ENCODE peak calls at places on chromosomes 4 and X, in nine cellular contexts. V, L, O, M, F, C, Y, X and G are unnamed samples.

GRCh38 chrX:48794993-48795501 is 6.8 kb upstream of the HDAC6 start:
- DNase-seq in X (peak), M (peak), Y (no peak), C (peak), L (peak), F (no peak), V (no peak), O (no peak), G (peak)

GRCh38 chr4:75919914-75920313 is 17.7 kb upstream of the PPEF2 start:
- DNase-seq in F (peak), O (no peak), X (peak), V (no peak), L (peak), C (peak), Y (no peak), M (no peak), G (peak)

GRCh38 chrX:103629295-103630170 is 758 bp downstream of the TCEAL1 start:
- DNase-seq in C (peak), L (peak), V (peak), F (peak), X (peak), Y (peak), O (peak), M (no peak), G (peak)

GRCh38 chr4:4727536-4727935 is 131.9 kb upstream of the MSX1 start:
- DNase-seq in Y (no peak), M (no peak), X (no peak), C (no peak), F (no peak), L (no peak), V (no peak), O (no peak), G (no peak)

GRCh38 chr4:106238819-106239420 is 77.1 kb downstream of the TBCK start:
- DNase-seq in Y (no peak), V (no peak), X (peak), O (peak), F (no peak), M (no peak), C (peak), L (peak), G (peak)

GRCh38 chr4:119731778-119732177 is 103.2 kb upstream of the PDE5A start:
- DNase-seq in O (no peak), V (no peak), F (peak), L (no peak), M (no peak), C (no peak), X (no peak), Y (no peak), G (no peak)

GRCh38 chr4:62901101-62901500 is 1508.1 kb downstream of the TECRL start:
- DNase-seq in F (no peak), O (no peak), Y (no peak), V (no peak), X (no peak), L (no peak), C (no peak), M (no peak), G (no peak)

GRCh38 chr4:3780347-3781171 is 14.4 kb downstream of the ADRA2C start:
- DNase-seq in O (no peak), M (no peak), X (no peak), F (no peak), Y (no peak), V (no peak), C (no peak), L (no peak), G (no peak)

GRCh38 chrX:154544885-154545284 is 1.8 kb downstream of the G6PD start:
- DNase-seq in X (no peak), L (no peak), F (no peak), C (no peak), M (no peak), O (no peak), Y (no peak), V (no peak), G (no peak)

GRCh38 chr4:158538176-158538575 is 16.5 kb downstream of the RXFP1 start:
- DNase-seq in X (no peak), F (no peak), O (no peak), V (no peak), M (no peak), L (peak), C (peak), Y (no peak), G (peak)

GRCh38 chrX:24357101-24357500 is 3.3 kb upstream of the SUPT20HL1 start:
- DNase-seq in Y (no peak), M (no peak), X (no peak), C (peak), V (no peak), O (no peak), L (peak), F (no peak), G (peak)

GRCh38 chrX:42109428-42109827 is 186.1 kb upstream of the CASK start:
- DNase-seq in F (no peak), Y (no peak), O (peak), X (no peak), M (no peak), V (no peak), L (no peak), C (no peak), G (no peak)

GRCh38 chr4:113467581-113467980 is 294.0 kb downstream of the CAMK2D start:
- DNase-seq in M (peak), V (no peak), L (peak), F (no peak), C (peak), Y (no peak), X (peak), O (no peak), G (peak)

GRCh38 chr4:77127837-77128621 is 29.0 kb upstream of the CCNG2 start:
- DNase-seq in Y (no peak), L (no peak), O (no peak), X (no peak), M (no peak), C (no peak), F (no peak), V (no peak), G (no peak)

GRCh38 chrX:28586891-28587635 is at the start of gene IL1RAPL1:
- DNase-seq in M (peak), C (peak), L (peak), X (peak), Y (no peak), O (no peak), F (no peak), V (no peak), G (peak)

GRCh38 chr4:144715230-144715629 is 69.3 kb downstream of the HHIP start:
- DNase-seq in L (no peak), M (no peak), X (no peak), Y (no peak), F (no peak), O (peak), C (no peak), V (no peak), G (no peak)

GRCh38 chr4:56424697-56425514 is 10.5 kb downstream of the PPAT start:
- DNase-seq in M (no peak), L (peak), O (peak), X (peak), V (no peak), F (peak), C (peak), Y (no peak), G (peak)

GRCh38 chrX:154378059-154378798 is 866 bp upstream of the EMD start:
- DNase-seq in F (peak), V (peak), O (peak), L (peak), M (no peak), C (no peak), Y (no peak), X (no peak), G (peak)

GRCh38 chrX:129566081-129566480 is 26.0 kb downstream of the OCRL start:
- DNase-seq in F (no peak), M (no peak), L (peak), X (no peak), Y (no peak), V (no peak), O (no peak), C (peak), G (peak)

GRCh38 chr4:5730993-5731975 is 20.3 kb downstream of the EVC start:
- DNase-seq in X (no peak), O (no peak), M (no peak), C (no peak), F (no peak), L (no peak), V (no peak), Y (no peak), G (no peak)

GRCh38 chr4:44772340-44772739 is 46.0 kb upstream of the GNPDA2 start:
- DNase-seq in C (no peak), F (no peak), M (no peak), O (no peak), L (no peak), Y (no peak), X (no peak), V (no peak), G (no peak)

DNA sequence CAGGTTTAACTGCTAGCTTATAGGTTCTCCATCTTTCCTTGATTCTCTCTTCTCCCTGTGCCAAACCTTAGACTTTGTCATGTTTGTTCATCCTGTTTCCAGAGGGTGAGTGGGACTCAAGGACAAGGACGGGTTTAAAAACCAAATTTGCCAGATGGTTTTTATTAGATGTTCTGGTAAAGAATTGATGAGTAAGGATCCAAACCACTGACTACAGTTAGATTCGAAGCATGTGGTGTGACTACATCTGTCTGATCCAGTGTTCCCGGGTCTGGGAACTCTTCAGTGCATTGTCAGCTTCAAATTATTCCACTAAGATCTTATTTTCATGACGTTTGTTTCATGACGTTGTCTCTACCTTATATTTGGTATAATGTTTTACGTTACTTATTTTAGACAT is 37.5 kb downstream of the MTMR1 start:
- DNase-seq in L (peak), M (peak), V (no peak), X (peak), F (no peak), C (peak), Y (no peak), O (no peak), G (no peak)
- H3K4me3 ChIP-seq in L (no peak), M (no peak), V (no peak), X (no peak), F (no peak), C (no peak), Y (no peak), O (no peak), G (no peak)

DNA sequence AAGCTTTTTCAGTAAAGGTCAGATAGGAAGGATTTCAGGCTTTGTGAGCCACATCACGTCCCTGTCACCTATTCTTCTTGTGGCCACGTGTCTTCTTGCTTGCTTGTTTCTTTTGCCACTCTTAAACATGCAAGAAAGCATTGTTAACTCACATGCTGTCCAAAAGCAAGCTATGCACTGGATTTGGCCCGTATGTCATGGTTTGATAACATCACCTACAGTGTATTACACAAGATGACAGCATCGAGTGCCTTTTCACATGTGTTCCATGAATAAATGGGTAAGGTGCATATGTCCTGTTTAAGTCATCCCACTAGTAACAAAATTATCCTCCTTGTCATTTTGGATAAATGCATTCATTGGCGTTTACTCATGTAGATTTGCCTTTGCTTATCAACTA is 468.0 kb upstream of the FAT1 start:
- DNase-seq in O (no peak), X (no peak), F (no peak), V (no peak), C (no peak), L (no peak), Y (no peak), M (no peak), G (no peak)
- TF ChIP-seq CTCF in O (no peak), X (no peak), F (no peak), V (no peak), C (no peak), L (no peak), Y (no peak), M (no peak), G (no peak)

GRCh38 chr4:52715914-52716313 is 35.3 kb downstream of the ERVMER34-1 start:
- DNase-seq in Y (no peak), O (no peak), X (no peak), V (no peak), C (no peak), M (no peak), L (no peak), F (no peak), G (no peak)

GRCh38 chr4:52715255-52715897 is 35.8 kb downstream of the ERVMER34-1 start:
- DNase-seq in L (no peak), Y (no peak), V (no peak), C (no peak), F (no peak), O (no peak), X (no peak), M (no peak), G (no peak)

GRCh38 chr4:52712991-52713275 is 38.3 kb downstream of the ERVMER34-1 start:
- DNase-seq in F (no peak), L (no peak), M (no peak), V (no peak), O (no peak), X (no peak), Y (no peak), C (peak), G (no peak)

GRCh38 chr4:52713456-52713937 is 37.7 kb downstream of the ERVMER34-1 start:
- DNase-seq in L (peak), M (no peak), C (no peak), Y (no peak), O (peak), V (no peak), X (peak), F (no peak), G (no peak)

DNA sequence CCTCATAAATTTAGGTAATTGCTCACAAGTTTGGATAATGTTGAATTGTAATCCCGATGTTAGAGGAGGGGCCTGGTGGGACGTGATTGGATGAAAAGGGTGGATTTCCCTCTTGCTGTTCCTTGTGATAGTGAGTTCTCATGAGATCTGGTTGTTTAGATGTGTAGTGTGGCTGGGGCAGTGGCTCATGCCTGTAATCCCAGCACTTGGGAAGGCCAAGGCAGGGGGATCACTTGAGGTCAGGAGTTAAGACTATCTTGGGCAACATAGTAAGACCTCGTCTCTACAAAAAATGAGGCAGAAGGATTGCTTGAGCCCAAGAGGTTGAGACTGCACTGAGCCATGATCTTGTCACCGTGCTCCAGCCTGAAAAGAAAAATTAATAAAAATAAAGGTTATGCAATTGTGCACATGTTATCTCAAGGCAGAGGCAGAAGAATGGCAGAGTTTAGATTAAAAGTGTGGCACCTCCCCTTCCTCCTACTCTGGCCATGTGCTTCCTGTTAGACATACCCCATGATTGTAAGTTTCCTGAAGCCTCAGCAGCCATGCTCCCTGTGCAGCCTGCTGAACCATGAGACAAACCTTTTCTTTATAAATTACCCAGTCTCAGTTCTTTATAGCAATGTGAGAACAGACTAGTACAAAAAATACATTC is 36.5 kb downstream of the ERVMER34-1 start:
- DNase-seq in O (peak), X (peak), L (no peak), Y (no peak), F (no peak), C (peak), V (no peak), M (no peak), G (peak)
- H3K4me3 ChIP-seq in O (peak), X (no peak), L (no peak), Y (no peak), F (no peak), C (no peak), V (peak), M (no peak), G (no peak)

DNA sequence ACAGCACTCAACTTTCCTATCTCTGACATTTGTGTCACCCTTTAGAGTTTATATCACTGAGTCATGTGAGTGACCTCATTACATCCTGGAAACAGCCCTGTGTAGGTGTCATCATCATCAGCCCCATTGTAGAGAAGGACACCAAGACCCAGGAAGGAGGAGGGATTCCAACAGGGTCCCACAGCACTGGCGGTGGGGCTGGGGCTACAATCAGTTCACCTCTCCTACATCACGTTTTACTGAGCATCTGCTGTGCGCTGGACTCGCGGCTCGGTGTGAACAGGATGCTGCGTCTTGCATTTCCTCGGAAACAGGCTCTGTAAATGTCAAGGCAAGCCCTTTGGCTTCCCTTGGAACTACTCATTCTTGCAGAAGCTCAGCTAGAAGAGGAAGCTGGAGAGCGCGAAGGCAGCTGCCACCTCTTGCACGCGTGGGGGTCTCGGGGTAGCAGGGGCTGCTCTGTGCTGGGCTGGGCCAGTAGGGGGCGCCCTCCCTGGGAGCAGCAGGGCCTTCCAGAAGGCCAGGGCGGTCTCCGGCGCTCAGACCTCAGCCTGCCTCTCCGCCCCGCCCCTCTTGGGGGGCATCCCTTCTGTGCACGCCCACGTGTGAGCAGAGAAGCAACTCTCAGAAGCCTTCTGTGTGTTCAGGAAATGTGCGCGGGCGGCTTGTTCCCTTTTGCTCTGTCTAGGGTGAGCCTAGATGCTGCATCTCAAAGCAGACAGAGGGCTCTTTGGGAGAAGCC is 29.0 kb downstream of the REELD1 start:
- DNase-seq in L (peak), M (no peak), Y (no peak), V (peak), O (peak), X (no peak), F (no peak), C (no peak), G (peak)
- TF ChIP-seq CTCF in L (peak), M (peak), Y (no peak), V (peak), O (peak), X (peak), F (peak), C (peak), G (no peak)

GRCh38 chr4:183397741-183398297 is 46.6 kb upstream of the CDKN2AIP start:
- DNase-seq in L (no peak), C (no peak), X (no peak), F (no peak), O (no peak), Y (no peak), M (no peak), V (no peak), G (no peak)
- H3K4me3 ChIP-seq in L (no peak), C (no peak), X (peak), F (no peak), O (no peak), Y (peak), M (no peak), V (peak), G (peak)

DNA sequence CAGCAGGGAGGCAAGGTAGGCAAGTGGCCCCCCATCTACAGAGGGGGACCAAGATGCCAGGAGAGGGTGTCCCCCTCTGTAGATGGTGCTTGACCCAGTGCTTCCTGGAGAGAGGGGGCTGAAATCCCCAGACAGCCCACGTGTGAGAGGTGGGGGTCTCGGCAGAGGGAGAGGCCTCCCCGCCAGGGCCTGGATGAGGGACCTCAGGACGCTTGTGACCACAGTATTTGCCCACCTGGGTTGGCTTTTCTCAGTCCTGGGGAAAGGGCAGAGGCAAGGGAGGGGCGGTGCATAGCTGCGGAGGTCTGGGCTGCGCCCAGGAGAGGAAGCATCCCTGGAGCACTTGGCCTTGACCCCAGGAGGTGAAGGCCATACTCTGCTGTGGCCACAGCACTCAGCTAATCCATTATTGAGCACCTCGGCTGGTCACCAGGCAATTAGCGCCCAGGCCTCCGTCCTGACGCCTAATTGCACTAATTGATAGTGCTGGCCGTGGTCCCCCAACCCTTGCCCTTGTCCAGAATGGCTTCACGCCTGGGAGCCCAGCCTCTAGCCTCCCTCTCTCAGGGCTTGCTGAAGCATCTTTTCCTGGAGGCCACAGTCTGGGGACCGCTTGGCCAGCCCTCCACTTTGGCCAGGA is 30.7 kb downstream of the HMX1 start:
- DNase-seq in M (no peak), C (no peak), Y (peak), X (no peak), L (no peak), F (peak), V (peak), O (no peak), G (no peak)
- TF ChIP-seq CTCF in M (no peak), C (no peak), Y (no peak), X (no peak), L (no peak), F (no peak), V (no peak), O (no peak), G (no peak)

DNA sequence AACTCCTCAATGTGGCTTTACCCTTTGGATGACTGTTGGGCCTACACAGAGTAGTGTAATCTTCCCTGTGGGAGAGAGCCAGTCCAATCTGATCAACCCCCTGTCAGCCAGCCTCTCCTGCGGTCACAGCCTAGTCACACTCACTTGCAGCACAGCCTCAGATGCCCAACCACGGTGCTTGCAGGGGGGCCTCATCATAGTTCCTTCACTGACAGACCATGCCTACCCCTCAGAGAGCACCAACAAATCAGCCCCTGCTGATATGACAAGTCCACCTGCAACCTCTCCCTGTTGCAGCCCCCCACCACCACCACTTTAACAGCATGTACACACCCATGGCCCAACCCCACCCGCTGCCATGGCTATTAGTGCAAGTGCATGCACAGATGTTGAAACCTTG is 146.8 kb downstream of the HMGN5 start:
- DNase-seq in F (no peak), C (no peak), L (no peak), O (no peak), M (no peak), X (no peak), V (no peak), Y (no peak), G (no peak)
- H3K4me3 ChIP-seq in F (no peak), C (no peak), L (no peak), O (no peak), M (no peak), X (no peak), V (no peak), Y (no peak), G (no peak)

DNA sequence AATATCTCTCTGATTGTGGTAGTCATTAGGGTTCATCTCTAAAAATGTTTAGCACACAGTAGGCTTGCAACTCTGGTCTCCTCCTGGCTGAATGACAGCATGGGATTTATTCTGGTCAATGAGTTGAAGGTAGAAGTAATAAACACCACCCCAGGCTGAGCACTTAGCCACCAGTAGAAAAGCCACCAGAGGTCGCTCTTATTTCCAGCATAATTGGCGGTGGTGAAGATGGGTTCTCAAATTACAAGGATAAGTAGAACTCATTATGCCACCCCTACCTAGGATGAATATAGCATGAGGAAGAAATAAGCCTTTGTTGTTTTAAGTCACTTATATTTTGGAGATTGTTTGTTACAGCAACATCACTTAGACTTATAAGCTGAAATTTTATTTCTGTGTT is 302.7 kb downstream of the GPM6A start:
- DNase-seq in L (no peak), F (no peak), C (no peak), O (peak), M (no peak), V (no peak), X (no peak), Y (no peak), G (no peak)
- TF ChIP-seq CTCF in L (no peak), F (no peak), C (no peak), O (peak), M (no peak), V (no peak), X (no peak), Y (no peak), G (peak)